ENCODE peak calls at places on chromosomes 2 and 18, in five cellular contexts. One of them, this sample, is unnamed.

GRCh38 chr2:231891514-231891905 is 34.7 kb downstream of the NPPC start:
- DNase-seq in foreskin keratinocyte: no peak
- DNase-seq in A549: no peak
- DNase-seq in astrocyte of the spinal cord: no peak
- DNase-seq in fibroblast of lung: no peak
- DNase-seq in this sample: no peak

GRCh38 chr2:215653344-215654015 is 217.6 kb upstream of the FN1 start:
- DNase-seq in foreskin keratinocyte: no peak
- DNase-seq in A549: no peak
- DNase-seq in astrocyte of the spinal cord: peak; percentile 70
- DNase-seq in fibroblast of lung: peak; percentile 77
- DNase-seq in this sample: no peak

GRCh38 chr2:143553261-143553660 is 424.0 kb downstream of the ARHGAP15 start:
- DNase-seq in foreskin keratinocyte: no peak
- DNase-seq in A549: no peak
- DNase-seq in astrocyte of the spinal cord: no peak
- DNase-seq in fibroblast of lung: no peak
- DNase-seq in this sample: no peak

GRCh38 chr2:64988420-64989125 is 626 bp upstream of the SLC1A4 start:
- DNase-seq in foreskin keratinocyte: peak; percentile 58
- DNase-seq in A549: peak; percentile 90
- DNase-seq in astrocyte of the spinal cord: peak; percentile 93
- DNase-seq in fibroblast of lung: peak; percentile 85
- DNase-seq in this sample: peak; percentile 64

GRCh38 chr2:73006969-73007710 is 64.4 kb downstream of the SFXN5 start:
- DNase-seq in foreskin keratinocyte: no peak
- DNase-seq in A549: no peak
- DNase-seq in astrocyte of the spinal cord: no peak
- DNase-seq in fibroblast of lung: peak; percentile 5
- DNase-seq in this sample: no peak

GRCh38 chr2:32864337-32864736 is 82.4 kb upstream of the LTBP1 start:
- DNase-seq in foreskin keratinocyte: no peak
- DNase-seq in A549: no peak
- DNase-seq in astrocyte of the spinal cord: peak; percentile 81
- DNase-seq in fibroblast of lung: peak; percentile 82
- DNase-seq in this sample: no peak

GRCh38 chr2:218717262-218717661 is 6.6 kb downstream of the TTLL4 start:
- DNase-seq in foreskin keratinocyte: no peak
- DNase-seq in A549: no peak
- DNase-seq in astrocyte of the spinal cord: peak; percentile 24
- DNase-seq in fibroblast of lung: peak; percentile 11
- DNase-seq in this sample: no peak

GRCh38 chr2:228063558-228063957 is 117.9 kb downstream of the SPHKAP start:
- DNase-seq in foreskin keratinocyte: no peak
- DNase-seq in A549: no peak
- DNase-seq in astrocyte of the spinal cord: no peak
- DNase-seq in fibroblast of lung: no peak
- DNase-seq in this sample: no peak

GRCh38 chr2:10243926-10244270 is 58.8 kb upstream of the HPCAL1 start:
- DNase-seq in foreskin keratinocyte: no peak
- DNase-seq in A549: no peak
- DNase-seq in astrocyte of the spinal cord: no peak
- DNase-seq in fibroblast of lung: no peak
- DNase-seq in this sample: no peak

DNA sequence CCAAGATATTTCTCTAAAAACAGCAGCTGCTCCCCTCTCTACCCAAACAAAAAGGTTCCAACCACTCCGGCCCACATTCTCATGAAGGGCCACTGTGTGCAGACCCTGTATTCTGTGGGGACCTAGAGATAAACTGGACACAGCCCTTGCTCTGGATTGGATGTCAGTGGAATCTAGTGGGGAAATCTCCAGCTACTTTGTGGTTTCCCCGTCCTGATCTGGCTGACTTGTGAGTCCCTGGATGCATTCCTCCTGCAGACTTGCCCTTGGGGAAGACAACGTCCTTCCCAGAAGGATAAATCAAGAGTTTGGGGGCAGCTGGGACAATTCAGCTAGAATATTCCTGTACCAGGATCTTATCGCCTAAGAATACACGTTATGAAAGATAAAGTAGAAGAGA is 151.1 kb downstream of the FSHR start:
- DNase-seq in foreskin keratinocyte: no peak
- DNase-seq in A549: no peak
- DNase-seq in astrocyte of the spinal cord: peak; percentile 5
- DNase-seq in fibroblast of lung: no peak
- DNase-seq in this sample: no peak
- TF ChIP-seq CTCF in foreskin keratinocyte: no peak
- TF ChIP-seq CTCF in A549: no peak
- TF ChIP-seq CTCF in astrocyte of the spinal cord: no peak
- TF ChIP-seq CTCF in fibroblast of lung: no peak
- TF ChIP-seq CTCF in this sample: no peak

GRCh38 chr18:47718646-47719045 is 211.8 kb downstream of the SMAD2 start:
- DNase-seq in foreskin keratinocyte: no peak
- DNase-seq in A549: no peak
- DNase-seq in astrocyte of the spinal cord: no peak
- DNase-seq in fibroblast of lung: no peak
- DNase-seq in this sample: no peak

GRCh38 chr18:47717257-47717656 is 213.2 kb downstream of the SMAD2 start:
- DNase-seq in foreskin keratinocyte: no peak
- DNase-seq in A549: no peak
- DNase-seq in astrocyte of the spinal cord: no peak
- DNase-seq in fibroblast of lung: no peak
- DNase-seq in this sample: no peak

GRCh38 chr18:47716632-47717185 is 213.8 kb downstream of the SMAD2 start:
- DNase-seq in foreskin keratinocyte: no peak
- DNase-seq in A549: no peak
- DNase-seq in astrocyte of the spinal cord: no peak
- DNase-seq in fibroblast of lung: no peak
- DNase-seq in this sample: no peak

GRCh38 chr18:47720741-47721140 is 209.7 kb downstream of the SMAD2 start:
- DNase-seq in foreskin keratinocyte: no peak
- DNase-seq in A549: no peak
- DNase-seq in astrocyte of the spinal cord: no peak
- DNase-seq in fibroblast of lung: no peak
- DNase-seq in this sample: no peak

GRCh38 chr18:47719096-47719780 is 211.2 kb downstream of the SMAD2 start:
- DNase-seq in foreskin keratinocyte: no peak
- DNase-seq in A549: no peak
- DNase-seq in astrocyte of the spinal cord: no peak
- DNase-seq in fibroblast of lung: no peak
- DNase-seq in this sample: no peak
- TF ChIP-seq CTCF in foreskin keratinocyte: no peak
- TF ChIP-seq CTCF in A549: no peak
- TF ChIP-seq CTCF in astrocyte of the spinal cord: no peak
- TF ChIP-seq CTCF in fibroblast of lung: no peak
- TF ChIP-seq CTCF in this sample: no peak

DNA sequence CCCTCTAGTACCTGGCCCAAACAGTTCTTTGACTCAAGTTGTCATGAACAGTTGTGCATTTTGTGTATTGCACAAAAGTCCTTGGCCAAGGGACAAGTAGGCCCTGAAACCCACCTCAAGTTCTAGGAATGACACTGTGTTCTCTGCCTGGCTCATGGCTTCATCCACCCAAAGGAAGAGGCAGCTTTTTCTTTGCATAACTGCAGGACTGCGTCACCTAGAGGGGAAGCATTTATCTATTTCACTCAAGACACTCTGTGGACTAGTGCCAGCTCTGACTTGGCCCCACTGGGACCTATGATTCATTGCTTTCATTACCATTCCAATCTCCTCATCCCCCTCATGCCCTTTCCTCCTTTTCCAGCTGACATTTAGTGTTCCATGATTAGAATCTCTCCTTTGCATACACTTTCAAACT is 119.3 kb upstream of the SIX2 start:
- DNase-seq in foreskin keratinocyte: peak; percentile 49
- DNase-seq in A549: peak; percentile 41
- DNase-seq in astrocyte of the spinal cord: peak; percentile 92
- DNase-seq in fibroblast of lung: peak; percentile 94
- DNase-seq in this sample: no peak
- TF ChIP-seq CTCF in foreskin keratinocyte: peak; percentile 36
- TF ChIP-seq CTCF in A549: peak; percentile 33
- TF ChIP-seq CTCF in astrocyte of the spinal cord: no peak
- TF ChIP-seq CTCF in fibroblast of lung: no peak
- TF ChIP-seq CTCF in this sample: no peak

GRCh38 chr18:59070181-59070912 is 69.3 kb upstream of the SEC11C start:
- DNase-seq in foreskin keratinocyte: peak; percentile 42
- DNase-seq in A549: peak; percentile 55
- DNase-seq in astrocyte of the spinal cord: peak; percentile 73
- DNase-seq in fibroblast of lung: peak; percentile 71
- DNase-seq in this sample: peak; percentile 96

GRCh38 chr18:59068672-59069071 is 71.0 kb upstream of the SEC11C start:
- DNase-seq in foreskin keratinocyte: no peak
- DNase-seq in A549: no peak
- DNase-seq in astrocyte of the spinal cord: no peak
- DNase-seq in fibroblast of lung: no peak
- DNase-seq in this sample: no peak

GRCh38 chr18:59065684-59066083 is 74.0 kb upstream of the SEC11C start:
- DNase-seq in foreskin keratinocyte: no peak
- DNase-seq in A549: no peak
- DNase-seq in astrocyte of the spinal cord: no peak
- DNase-seq in fibroblast of lung: no peak
- DNase-seq in this sample: no peak

GRCh38 chr18:59063912-59064311 is 75.8 kb upstream of the SEC11C start:
- DNase-seq in foreskin keratinocyte: no peak
- DNase-seq in A549: no peak
- DNase-seq in astrocyte of the spinal cord: no peak
- DNase-seq in fibroblast of lung: no peak
- DNase-seq in this sample: no peak

GRCh38 chr18:59067873-59068272 is 71.8 kb upstream of the SEC11C start:
- DNase-seq in foreskin keratinocyte: no peak
- DNase-seq in A549: no peak
- DNase-seq in astrocyte of the spinal cord: peak; percentile 19
- DNase-seq in fibroblast of lung: no peak
- DNase-seq in this sample: no peak
- TF ChIP-seq CTCF in foreskin keratinocyte: peak; percentile 70
- TF ChIP-seq CTCF in A549: peak; percentile 47
- TF ChIP-seq CTCF in astrocyte of the spinal cord: peak; percentile 50
- TF ChIP-seq CTCF in fibroblast of lung: peak; percentile 26
- TF ChIP-seq CTCF in this sample: peak; percentile 59

This sample was measured in neural crest cell.